ENCODE peak calls at places on chromosomes 6 and 20, in ten cellular contexts. H is endothelial cell; W is renal cortical epithelial cell; M is epithelial cell of esophagus; Q is ELR; K is AG04450; I is erythroblast; O is effector memory CD8-positive, alpha-beta T cell; F is RWPE1; U is substantia nigra. D is an unnamed sample.

GRCh38 chr6:53731906-53732636 is 62.7 kb upstream of the LRRC1 start:
- DNase-seq in U (no peak), H (no peak), O (no peak), M (no peak), F (no peak), W (no peak), K (no peak), I (no peak), Q (no peak), D (no peak)

GRCh38 chr20:63441136-63441776 is 31.2 kb downstream of the KCNQ2 start:
- DNase-seq in H (no peak), K (no peak), I (no peak), O (no peak), U (no peak), W (no peak), M (no peak), F (no peak), Q (no peak), D (no peak)

GRCh38 chr20:46647469-46647868 is 3.8 kb downstream of the SLC13A3 start:
- DNase-seq in Q (no peak), I (no peak), M (no peak), U (no peak), W (no peak), F (no peak), K (no peak), H (no peak), O (no peak), D (no peak)

GRCh38 chr20:20864346-20865096 is 152.1 kb upstream of the RALGAPA2 start:
- DNase-seq in W (peak; percentile 15), O (no peak), I (no peak), Q (peak; percentile 10), H (no peak), F (peak; percentile 43), M (peak; percentile 32), K (no peak), U (no peak), D (peak; percentile 44)

GRCh38 chr20:50152394-50153152 is 950 bp downstream of the PEDS1 start:
- DNase-seq in F (peak; percentile 78), U (no peak), H (no peak), Q (peak; percentile 58), M (peak; percentile 85), I (peak; percentile 51), K (no peak), O (no peak), W (peak; percentile 69), D (peak; percentile 76)

GRCh38 chr20:9660236-9660868 is 146.0 kb downstream of the LAMP5 start:
- DNase-seq in F (peak; percentile 18), W (peak; percentile 2), H (peak; percentile 48), K (no peak), Q (peak; percentile 20), M (peak; percentile 52), U (no peak), O (no peak), I (peak; percentile 13), D (peak; percentile 40)

GRCh38 chr6:3457710-3458605 is 1.1 kb upstream of the SLC22A23 start:
- DNase-seq in I (peak; percentile 67), W (peak; percentile 15), O (no peak), H (peak; percentile 40), Q (peak; percentile 10), F (peak; percentile 34), U (no peak), K (no peak), M (peak; percentile 86), D (peak; percentile 72)

GRCh38 chr6:36373368-36374009 is 14.0 kb downstream of the ETV7 start:
- DNase-seq in W (no peak), K (no peak), Q (peak; percentile 22), U (no peak), I (no peak), F (no peak), O (no peak), H (no peak), M (peak; percentile 94), D (peak; percentile 71)

GRCh38 chr6:132931937-132932336 is 117.6 kb downstream of the RPS12 start:
- DNase-seq in Q (peak; percentile 65), K (no peak), O (no peak), M (no peak), H (no peak), F (no peak), W (peak; percentile 94), U (no peak), I (no peak), D (peak; percentile 12)

GRCh38 chr6:169253341-169253740 is 305 bp downstream of the THBS2 start:
- DNase-seq in O (no peak), M (no peak), W (no peak), I (no peak), Q (peak; percentile 57), U (no peak), H (no peak), F (no peak), K (no peak), D (no peak)

GRCh38 chr6:11822346-11822745 is 43.7 kb upstream of the ADTRP start:
- DNase-seq in H (no peak), K (no peak), U (no peak), I (peak; percentile 14), O (no peak), W (no peak), F (no peak), Q (no peak), M (no peak), D (no peak)

GRCh38 chr20:53148764-53149163 is 176.6 kb downstream of the TSHZ2 start:
- DNase-seq in H (no peak), M (no peak), U (no peak), I (no peak), O (no peak), Q (no peak), F (no peak), W (peak; percentile 17), K (no peak), D (no peak)

GRCh38 chr20:16004108-16004854 is 569.0 kb downstream of the KIF16B start:
- DNase-seq in W (no peak), H (no peak), K (no peak), I (no peak), O (no peak), F (no peak), Q (no peak), U (no peak), M (no peak), D (no peak)

GRCh38 chr6:169070506-169071176 is 183.0 kb downstream of the THBS2 start:
- DNase-seq in Q (peak; percentile 99), U (no peak), O (no peak), W (peak; percentile 95), I (no peak), F (peak; percentile 93), M (peak; percentile 65), H (no peak), K (peak; percentile 97), D (peak; percentile 96)

GRCh38 chr6:43716099-43716498 is 28.5 kb upstream of the MRPS18A start:
- DNase-seq in Q (no peak), K (no peak), W (no peak), U (no peak), I (no peak), H (no peak), F (no peak), M (no peak), O (no peak), D (no peak)

GRCh38 chr6:25882066-25882496 is 8.0 kb upstream of the SLC17A3 start:
- DNase-seq in Q (no peak), M (no peak), F (no peak), I (peak; percentile 51), U (no peak), K (no peak), H (peak; percentile 61), W (no peak), O (peak; percentile 50), D (no peak)

GRCh38 chr6:71721642-71722041 is 164.7 kb upstream of the RIMS1 start:
- DNase-seq in I (no peak), W (no peak), O (no peak), Q (peak; percentile 19), K (no peak), M (no peak), F (no peak), H (no peak), U (no peak), D (no peak)

GRCh38 chr6:15769471-15770088 is 106.8 kb upstream of the DTNBP1 start:
- DNase-seq in I (peak; percentile 67), H (no peak), K (no peak), M (peak; percentile 13), U (no peak), F (no peak), Q (peak; percentile 47), W (peak; percentile 41), O (no peak), D (peak; percentile 24)

GRCh38 chr20:23515250-23515939 is 24.5 kb downstream of the CST8 start:
- DNase-seq in Q (peak; percentile 10), O (no peak), F (no peak), H (no peak), I (no peak), W (peak; percentile 92), M (peak; percentile 8), K (no peak), U (no peak), D (no peak)

GRCh38 chr6:17869010-17869752 is 118.3 kb downstream of the KIF13A start:
- DNase-seq in O (no peak), H (no peak), K (no peak), Q (peak; percentile 87), F (no peak), I (peak; percentile 13), U (no peak), M (peak; percentile 71), W (peak; percentile 33), D (no peak)

GRCh38 chr6:2245954-2246863 is 804 bp upstream of the GMDS start:
- DNase-seq in U (no peak), I (peak; percentile 83), F (peak; percentile 84), M (peak; percentile 92), K (peak; percentile 11), O (peak; percentile 3), W (peak; percentile 82), Q (peak; percentile 63), H (peak; percentile 35), D (peak; percentile 94)

GRCh38 chr6:4059115-4059777 is 19.7 kb downstream of the FAM217A start:
- DNase-seq in F (peak; percentile 94), Q (peak; percentile 97), W (peak; percentile 79), U (no peak), H (no peak), M (peak; percentile 87), K (peak; percentile 46), I (no peak), O (peak; percentile 32), D (peak; percentile 90)

D was measured in MCF 10A.